ENCODE peak calls at places on chromosome 3, in four cellular contexts. V is cardiac muscle cell; G is heart right ventricle; J is CD8-positive, alpha-beta T cell. N is an unnamed sample.

GRCh38 chr3:141302364-141303141 is 65.8 kb upstream of the ZBTB38 start:
- DNase-seq in J (no peak), G (no peak), V (peak), N (no peak)

GRCh38 chr3:33417051-33417673 is 23.0 kb downstream of the UBP1 start:
- DNase-seq in V (peak), J (no peak), G (no peak), N (no peak)

GRCh38 chr3:45119824-45120614 is 26.2 kb downstream of the CDCP1 start:
- DNase-seq in J (no peak), V (no peak), G (no peak), N (no peak)

GRCh38 chr3:138625707-138626365 is 17.3 kb downstream of the FAIM start:
- DNase-seq in J (no peak), G (no peak), V (peak), N (no peak)

GRCh38 chr3:140394488-140395133 is 283.3 kb upstream of the TRIM42 start:
- DNase-seq in G (no peak), V (no peak), J (no peak), N (no peak)

GRCh38 chr3:123422457-123422856 is 26.4 kb downstream of the ADCY5 start:
- DNase-seq in J (no peak), G (no peak), V (no peak), N (no peak)

GRCh38 chr3:30684361-30684760 is 78.0 kb downstream of the TGFBR2 start:
- DNase-seq in G (peak), V (no peak), J (no peak), N (no peak)

GRCh38 chr3:188539631-188540194 is 385.8 kb downstream of the LPP start:
- DNase-seq in G (no peak), V (no peak), J (no peak), N (no peak)

GRCh38 chr3:50656417-50657195 is 18.1 kb upstream of the DOCK3 start:
- DNase-seq in J (no peak), V (no peak), G (no peak), N (no peak)

DNA sequence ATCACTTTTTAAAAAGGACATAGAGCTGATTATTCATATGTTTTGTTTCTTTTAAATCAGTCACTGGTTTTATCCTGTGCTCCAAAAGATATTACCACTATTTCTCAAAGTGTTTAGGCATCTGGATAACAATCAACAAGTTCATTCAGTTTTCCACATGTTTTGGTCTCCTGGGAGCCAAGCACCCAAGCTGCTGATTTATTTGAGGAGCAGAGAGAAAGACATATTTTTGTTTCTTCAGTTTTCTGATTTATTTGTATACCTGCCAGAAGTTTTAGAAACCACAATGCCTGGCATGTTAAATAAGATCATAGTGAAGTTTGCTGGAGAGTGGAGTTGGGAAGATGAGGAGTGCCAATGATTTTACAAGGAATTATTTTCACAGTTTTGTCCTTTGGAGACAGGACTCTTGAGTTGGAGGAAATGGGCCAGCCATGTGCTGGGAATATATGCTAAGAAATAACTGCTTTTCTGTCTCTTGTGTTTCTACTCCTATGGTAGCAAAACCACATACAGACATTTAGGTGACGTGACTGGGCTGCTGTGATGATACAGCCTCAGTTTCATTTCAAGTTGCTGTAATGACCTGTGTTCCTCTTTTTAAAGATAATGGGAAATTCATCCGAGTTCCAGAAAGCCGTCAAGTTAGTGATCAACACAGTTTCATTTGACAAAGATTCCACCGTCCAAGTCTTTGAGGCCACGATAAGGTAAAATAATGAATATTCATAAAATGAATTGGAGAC is 11.7 kb downstream of the EDEM1 start:
- DNase-seq in G (no peak), J (no peak), V (no peak), N (no peak)
- TF ChIP-seq CTCF in G (no peak), J (no peak), V (no peak), N (no peak)

DNA sequence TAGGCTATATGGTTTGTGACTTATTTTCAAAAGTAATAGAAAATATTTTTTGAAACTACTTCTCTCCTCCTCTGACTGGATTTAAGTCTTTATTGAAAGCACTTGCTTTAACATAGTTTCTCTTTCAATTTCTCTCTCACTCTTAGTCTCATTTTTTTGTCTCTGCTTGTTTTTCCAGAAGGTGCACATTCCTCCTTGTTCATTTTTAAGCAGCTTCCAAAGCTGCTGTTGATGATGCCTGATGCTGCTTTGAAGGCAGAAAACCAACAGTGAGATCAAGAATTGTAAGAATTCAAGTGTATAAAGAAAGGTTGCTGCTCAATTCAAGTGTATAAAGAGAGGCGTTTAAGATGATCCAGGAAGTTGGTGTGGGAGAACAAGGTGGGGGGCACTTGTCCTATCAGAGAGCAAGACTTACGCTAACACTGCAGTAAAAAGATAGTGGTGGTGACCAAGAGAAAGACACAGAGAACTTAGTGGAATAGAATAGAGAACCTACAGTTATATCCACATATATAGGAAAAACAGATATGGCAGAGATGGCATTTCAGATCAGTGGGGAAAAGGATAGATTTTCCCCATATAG is 12.1 kb downstream of the NR2C2 start:
- DNase-seq in G (no peak), J (no peak), V (no peak), N (no peak)
- H3K4me3 ChIP-seq in G (no peak), J (peak), V (no peak), N (no peak)

GRCh38 chr3:85586018-85586417 is 627.2 kb downstream of the CADM2 start:
- DNase-seq in V (no peak), J (no peak), G (no peak), N (no peak)
- TF ChIP-seq CTCF in V (no peak), J (no peak), G (no peak), N (no peak)

GRCh38 chr3:39387411-39387975 is 4.3 kb downstream of the SLC25A38 start:
- DNase-seq in V (no peak), G (no peak), J (no peak), N (no peak)

GRCh38 chr3:39383913-39384664 is 919 bp downstream of the SLC25A38 start:
- DNase-seq in J (peak), G (peak), V (peak), N (peak)

GRCh38 chr3:39386331-39386730 is 3.2 kb downstream of the SLC25A38 start:
- DNase-seq in G (no peak), V (no peak), J (no peak), N (no peak)

GRCh38 chr3:39384665-39385000 is 1.5 kb downstream of the SLC25A38 start:
- DNase-seq in J (no peak), G (no peak), V (no peak), N (no peak)

DNA sequence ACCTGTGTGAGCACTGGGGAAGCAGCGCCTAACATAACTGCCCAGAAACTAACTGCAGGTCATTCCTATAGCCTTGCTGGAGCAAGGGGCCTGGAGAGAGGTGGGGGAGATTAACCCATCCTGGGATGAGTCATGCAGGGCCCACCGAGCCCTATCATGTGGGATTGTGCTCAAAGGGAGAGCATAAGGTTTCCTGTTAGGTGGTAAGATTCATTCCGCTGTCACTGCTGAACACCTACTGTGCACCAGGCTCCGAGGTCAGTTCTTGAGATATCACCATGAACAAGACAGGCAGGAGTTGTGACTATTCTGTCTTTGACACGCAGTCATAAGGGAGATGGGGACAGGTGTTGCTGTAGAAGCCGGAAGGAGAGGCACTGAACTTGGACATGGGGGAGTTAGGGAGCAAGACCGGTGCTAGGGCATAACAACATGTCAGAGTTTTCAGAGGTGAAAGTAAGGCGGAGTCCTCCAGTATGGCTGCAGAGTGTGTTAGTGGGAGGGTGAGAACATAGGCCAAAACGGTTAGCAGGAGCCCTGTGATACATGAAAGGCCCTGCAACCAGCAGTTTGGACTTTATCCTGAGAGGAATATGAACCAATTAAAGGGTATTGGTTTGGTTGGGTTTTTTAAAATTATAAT is 2.4 kb downstream of the SLC25A38 start:
- DNase-seq in J (no peak), G (no peak), V (no peak), N (no peak)
- H3K4me3 ChIP-seq in J (peak), G (no peak), V (no peak), N (no peak)

GRCh38 chr3:98657429-98657828 is 64.0 kb upstream of the CPOX start:
- DNase-seq in J (no peak), V (no peak), G (peak), N (no peak)
- TF ChIP-seq CTCF in J (no peak), V (no peak), G (no peak), N (peak)

GRCh38 chr3:53131136-53131495 is 881 bp upstream of the RFT1 start:
- DNase-seq in J (no peak), G (no peak), V (no peak), N (no peak)
- H3K4me3 ChIP-seq in J (peak), G (peak), V (peak), N (peak)

GRCh38 chr3:155211940-155212339 is 81.5 kb downstream of the STRIT1 start:
- DNase-seq in V (no peak), G (no peak), J (no peak), N (no peak)

GRCh38 chr3:155204851-155205250 is 88.6 kb downstream of the STRIT1 start:
- DNase-seq in J (no peak), V (no peak), G (no peak), N (no peak)

GRCh38 chr3:155211266-155211665 is 82.2 kb downstream of the STRIT1 start:
- DNase-seq in V (no peak), G (no peak), J (no peak), N (no peak)

GRCh38 chr3:155202626-155203025 is 90.9 kb downstream of the STRIT1 start:
- DNase-seq in V (peak), G (no peak), J (no peak), N (peak)

DNA sequence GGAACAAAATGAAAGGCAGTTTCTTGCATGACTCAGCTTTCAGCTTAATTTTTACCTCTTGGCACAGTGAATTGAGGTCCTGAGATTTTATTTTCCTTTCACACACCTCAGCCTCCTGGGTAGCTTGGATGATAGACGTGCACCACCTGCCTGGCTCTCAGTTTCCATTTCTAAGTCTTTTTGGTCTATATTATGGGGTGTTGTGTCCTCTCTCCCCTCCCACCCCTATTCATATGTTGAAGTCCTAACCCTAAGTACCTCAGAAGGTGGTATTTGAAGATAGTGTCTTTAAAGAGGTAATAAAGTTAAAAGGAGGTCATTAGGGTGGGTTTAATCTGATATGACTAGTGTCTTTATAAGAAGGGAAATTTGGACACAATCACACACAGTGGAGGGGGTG is 85.3 kb downstream of the STRIT1 start:
- DNase-seq in V (no peak), G (no peak), J (no peak), N (no peak)
- TF ChIP-seq CTCF in V (no peak), G (no peak), J (no peak), N (no peak)